ENCODE peak calls at places on chromosomes 6 and 20, in ten cellular contexts. V is right atrium auricular region; P is ascending aorta; R is mesendoderm; C is lower lobe of right lung; Q is heart left ventricle; G is endothelial cell of umbilical vein; I is GM06990; N is IMR-90; L is CD4-positive, CD25-positive, alpha-beta regulatory T cell. Z is an unnamed sample.

GRCh38 chr20:58081842-58082241 is 146.6 kb downstream of the ANKRD60 start:
- DNase-seq in Q (no peak), I (no peak), N (no peak), P (no peak), C (no peak), L (no peak), R (no peak), G (peak), V (no peak), Z (no peak)

GRCh38 chr20:58515240-58516212 is at the start of gene APCDD1L:
- DNase-seq in P (no peak), C (no peak), R (peak), Q (no peak), L (no peak), V (no peak), G (no peak), I (no peak), N (peak), Z (no peak)

GRCh38 chr6:152112503-152113261 is 305.2 kb downstream of the ESR1 start:
- DNase-seq in R (no peak), G (peak), Q (peak), L (no peak), N (no peak), P (no peak), C (peak), I (no peak), V (peak), Z (no peak)

GRCh38 chr6:106700581-106700980 is 71.2 kb downstream of the QRSL1 start:
- DNase-seq in V (no peak), L (no peak), P (no peak), I (no peak), C (no peak), Q (no peak), G (no peak), N (no peak), R (no peak), Z (no peak)

GRCh38 chr6:27129095-27129815 is 118.2 kb upstream of the PRSS16 start:
- DNase-seq in R (no peak), G (no peak), N (peak), L (no peak), P (no peak), I (no peak), Q (no peak), C (no peak), V (no peak), Z (no peak)

GRCh38 chr6:16238057-16238657 is at the start of gene GMPR:
- DNase-seq in R (peak), N (peak), I (peak), L (peak), G (peak), C (peak), P (peak), V (peak), Q (peak), Z (no peak)

GRCh38 chr6:291148-291696 is 1.1 kb upstream of the DUSP22 start:
- DNase-seq in P (no peak), G (no peak), I (no peak), R (peak), C (no peak), L (peak), Q (no peak), V (peak), N (no peak), Z (peak)

GRCh38 chr6:159107451-159108260 is 61.5 kb upstream of the FNDC1 start:
- DNase-seq in V (no peak), G (no peak), P (no peak), R (no peak), L (peak), N (no peak), Q (no peak), C (no peak), I (peak), Z (no peak)

GRCh38 chr6:27688014-27688586 is 215.2 kb upstream of the ZNF184 start:
- DNase-seq in V (peak), L (peak), Q (peak), I (peak), G (peak), P (peak), C (peak), R (peak), N (peak), Z (peak)

GRCh38 chr6:38350882-38351281 is 288.8 kb downstream of the BTBD9 start:
- DNase-seq in G (no peak), V (no peak), L (no peak), C (no peak), P (no peak), I (no peak), N (peak), Q (no peak), R (peak), Z (peak)

GRCh38 chr20:17519606-17520285 is 11.4 kb downstream of the BFSP1 start:
- DNase-seq in L (no peak), P (no peak), C (no peak), I (no peak), V (no peak), R (no peak), G (no peak), N (no peak), Q (no peak), Z (no peak)

GRCh38 chr20:53870426-53871199 is 199.8 kb downstream of the BCAS1 start:
- DNase-seq in L (no peak), P (no peak), I (no peak), C (no peak), G (peak), V (no peak), N (no peak), Q (no peak), R (peak), Z (no peak)

GRCh38 chr20:55919319-55919718 is 86.0 kb downstream of the CBLN4 start:
- DNase-seq in I (no peak), G (no peak), R (no peak), L (no peak), Q (no peak), N (no peak), P (no peak), V (no peak), C (no peak), Z (no peak)

GRCh38 chr20:20495719-20496474 is 128.0 kb downstream of the INSM1 start:
- DNase-seq in V (no peak), I (no peak), L (no peak), C (no peak), G (no peak), Q (no peak), P (no peak), N (no peak), R (no peak), Z (no peak)

GRCh38 chr6:36850001-36850400 is 10.8 kb upstream of the CPNE5 start:
- DNase-seq in L (no peak), I (no peak), V (no peak), P (no peak), Q (no peak), C (no peak), G (no peak), R (no peak), N (no peak), Z (no peak)

GRCh38 chr6:39980839-39981580 is 46.7 kb upstream of the MOCS1 start:
- DNase-seq in L (peak), I (no peak), N (peak), Q (no peak), G (peak), R (peak), P (no peak), V (no peak), C (no peak), Z (peak)

GRCh38 chr6:96227135-96227534 is 211.4 kb downstream of the FUT9 start:
- DNase-seq in L (no peak), I (no peak), G (no peak), N (no peak), P (no peak), C (no peak), V (no peak), Q (no peak), R (no peak), Z (no peak)

GRCh38 chr6:139655783-139656705 is 281.6 kb upstream of the CITED2 start:
- DNase-seq in L (no peak), R (no peak), V (no peak), Q (no peak), C (no peak), G (no peak), P (no peak), I (no peak), N (no peak), Z (no peak)

GRCh38 chr20:56391596-56392281 is at the start of gene AURKA:
- DNase-seq in P (no peak), N (no peak), G (no peak), I (peak), Q (no peak), R (no peak), V (no peak), C (no peak), L (no peak), Z (no peak)

GRCh38 chr6:105209950-105210706 is 30.3 kb upstream of the POPDC3 start:
- DNase-seq in R (no peak), L (no peak), G (peak), I (no peak), P (no peak), C (no peak), V (no peak), Q (no peak), N (peak), Z (peak)

GRCh38 chr6:113893866-113894265 is 36.7 kb downstream of the MARCKS start:
- DNase-seq in P (no peak), Q (no peak), C (no peak), V (no peak), G (peak), L (no peak), I (no peak), R (no peak), N (peak), Z (no peak)

GRCh38 chr6:137369135-137369534 is 125.1 kb downstream of the OLIG3 start:
- DNase-seq in Q (no peak), L (no peak), P (no peak), G (no peak), I (no peak), V (no peak), C (no peak), R (no peak), N (no peak), Z (no peak)

GRCh38 chr6:73811706-73812105 is 115.7 kb downstream of the CD109 start:
- DNase-seq in N (no peak), G (no peak), I (no peak), P (no peak), Q (no peak), C (no peak), V (no peak), R (no peak), L (no peak), Z (no peak)

GRCh38 chr6:160477901-160478300 is 129.7 kb downstream of the SLC22A3 start:
- DNase-seq in I (no peak), Q (no peak), V (no peak), G (no peak), C (no peak), R (no peak), L (no peak), P (no peak), N (no peak), Z (no peak)

GRCh38 chr6:35931120-35931561 is 10.2 kb upstream of the SRPK1 start:
- DNase-seq in P (no peak), I (no peak), G (no peak), N (no peak), R (peak), Q (no peak), L (no peak), C (no peak), V (no peak), Z (no peak)

GRCh38 chr20:44866703-44867335 is 18.7 kb upstream of the YWHAB start:
- DNase-seq in V (no peak), N (no peak), G (no peak), P (no peak), R (no peak), C (no peak), Q (no peak), I (no peak), L (no peak), Z (no peak)

GRCh38 chr6:46638650-46639049 is 14.0 kb downstream of the CYP39A1 start:
- DNase-seq in C (no peak), L (no peak), I (no peak), N (no peak), V (no peak), P (no peak), G (no peak), R (peak), Q (no peak), Z (no peak)

GRCh38 chr20:63224272-63225081 is 8.5 kb upstream of the YTHDF1 start:
- DNase-seq in L (no peak), N (peak), I (no peak), R (peak), V (no peak), Q (peak), P (no peak), G (no peak), C (peak), Z (peak)

GRCh38 chr6:1029196-1029595 is 282.7 kb upstream of the FOXQ1 start:
- DNase-seq in I (no peak), G (no peak), R (no peak), V (peak), L (no peak), Q (no peak), P (no peak), C (no peak), N (no peak), Z (no peak)

GRCh38 chr20:4045741-4046140 is 30.4 kb upstream of the RNF24 start:
- DNase-seq in I (no peak), L (no peak), V (peak), Q (no peak), C (no peak), G (peak), R (peak), P (no peak), N (peak), Z (peak)

GRCh38 chr20:8183526-8183925 is 51.5 kb downstream of the PLCB1 start:
- DNase-seq in P (no peak), L (no peak), N (peak), Q (no peak), I (no peak), G (no peak), R (no peak), V (no peak), C (no peak), Z (peak)

GRCh38 chr20:61873651-61874420 is 191.8 kb downstream of the TAF4 start:
- DNase-seq in G (no peak), N (no peak), I (no peak), V (no peak), Q (peak), L (no peak), C (no peak), P (no peak), R (no peak), Z (no peak)

GRCh38 chr6:22892452-22892851 is 323.1 kb downstream of the HDGFL1 start:
- DNase-seq in N (peak), V (no peak), I (no peak), L (no peak), P (no peak), Q (no peak), C (no peak), G (peak), R (peak), Z (peak)

GRCh38 chr20:50690562-50690978 is 772 bp downstream of the RIPOR3 start:
- DNase-seq in N (no peak), C (no peak), Q (no peak), V (no peak), I (no peak), G (no peak), R (peak), L (no peak), P (no peak), Z (no peak)

GRCh38 chr20:53883098-53883762 is 187.2 kb downstream of the BCAS1 start:
- DNase-seq in L (no peak), V (no peak), R (no peak), I (no peak), P (no peak), N (peak), C (no peak), G (no peak), Q (no peak), Z (peak)

GRCh38 chr20:24746351-24746685 is 202.8 kb upstream of the CST7 start:
- DNase-seq in C (peak), P (no peak), L (no peak), N (no peak), Q (no peak), I (no peak), G (no peak), V (peak), R (no peak), Z (no peak)

GRCh38 chr6:150573041-150573681 is 26.5 kb upstream of the PLEKHG1 start:
- DNase-seq in L (no peak), I (no peak), P (no peak), G (no peak), C (no peak), Q (no peak), N (no peak), V (no peak), R (peak), Z (no peak)

GRCh38 chr6:24613361-24614047 is 32.5 kb downstream of the KIAA0319 start:
- DNase-seq in V (no peak), C (no peak), Q (no peak), P (no peak), R (no peak), N (no peak), L (no peak), G (no peak), I (no peak), Z (no peak)

GRCh38 chr20:46209930-46210671 is 92.0 kb downstream of the CD40 start:
- DNase-seq in Q (no peak), V (no peak), N (no peak), R (no peak), L (no peak), P (no peak), I (no peak), G (no peak), C (no peak), Z (no peak)
- H3K4me3 ChIP-seq in Q (no peak), V (no peak), N (no peak), R (no peak), L (no peak), P (no peak), I (no peak), G (no peak), C (no peak), Z (no peak)

GRCh38 chr6:81895511-81896185 is 143.2 kb upstream of the TENT5A start:
- DNase-seq in C (no peak), L (no peak), G (peak), I (no peak), V (no peak), N (peak), R (peak), Q (no peak), P (no peak), Z (peak)
- H3K4me3 ChIP-seq in C (no peak), L (no peak), G (no peak), I (no peak), V (no peak), N (no peak), R (no peak), Q (no peak), P (no peak), Z (no peak)

DNA sequence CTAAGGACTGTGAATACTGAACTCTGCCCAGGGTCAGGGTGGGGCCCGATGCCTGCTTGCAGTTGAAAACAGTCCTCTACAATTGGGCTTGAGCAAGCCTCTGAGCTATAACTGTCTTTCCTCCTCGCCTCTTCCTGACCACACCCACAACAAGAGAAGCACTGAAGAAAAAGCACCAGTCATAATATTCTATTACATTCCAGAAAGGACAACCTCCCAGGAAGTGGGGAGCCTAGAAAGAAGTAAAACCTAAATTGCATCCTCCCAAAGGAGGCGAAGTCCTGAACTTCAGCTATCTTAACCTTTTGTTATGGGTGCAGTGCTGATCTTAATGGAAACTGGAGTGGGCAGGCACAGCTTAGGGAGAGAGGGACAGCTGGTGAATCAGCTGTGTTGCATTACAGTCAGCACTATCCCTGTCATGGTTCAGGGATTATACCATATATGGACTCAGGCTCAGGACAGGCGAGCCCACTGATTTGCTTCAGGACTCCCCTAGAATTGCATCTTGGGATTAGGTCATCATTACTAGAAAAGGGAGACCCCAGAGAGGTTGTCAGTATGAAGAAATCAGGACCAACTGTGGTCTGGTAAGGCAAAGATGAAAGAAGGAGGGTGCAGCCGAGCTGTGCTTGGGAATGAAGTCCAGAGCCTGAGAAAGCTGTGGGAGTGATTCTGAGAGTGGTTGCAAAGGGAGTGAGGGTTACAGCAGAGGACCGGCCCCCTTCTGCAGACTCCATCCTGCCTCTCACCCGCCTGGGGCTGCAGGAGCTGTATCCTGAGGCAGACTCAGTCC is 18.3 kb upstream of the TRAM2 start:
- DNase-seq in G (no peak), L (peak), Q (peak), V (peak), P (no peak), R (peak), N (peak), C (no peak), I (peak), Z (peak)
- H3K4me3 ChIP-seq in G (no peak), L (no peak), Q (peak), V (no peak), P (no peak), R (no peak), N (peak), C (peak), I (no peak), Z (peak)

GRCh38 chr6:156782691-156783320 is 5.6 kb downstream of the ARID1B start:
- DNase-seq in G (peak), I (no peak), L (no peak), R (no peak), C (no peak), V (no peak), N (no peak), P (no peak), Q (no peak), Z (no peak)

GRCh38 chr6:156783958-156784357 is 6.8 kb downstream of the ARID1B start:
- DNase-seq in C (no peak), I (no peak), L (no peak), R (peak), P (no peak), N (no peak), G (no peak), Q (no peak), V (no peak), Z (no peak)

GRCh38 chr6:156780117-156780641 is 3.0 kb downstream of the ARID1B start:
- DNase-seq in P (no peak), Q (no peak), I (no peak), L (peak), C (no peak), R (peak), V (no peak), N (peak), G (peak), Z (peak)

GRCh38 chr6:156780962-156781705 is 4.0 kb downstream of the ARID1B start:
- DNase-seq in I (no peak), P (no peak), G (no peak), C (no peak), R (no peak), Q (no peak), L (no peak), V (no peak), N (no peak), Z (no peak)

GRCh38 chr6:156781882-156782631 is 4.9 kb downstream of the ARID1B start:
- DNase-seq in C (no peak), N (no peak), G (peak), I (no peak), L (peak), R (no peak), P (no peak), Q (no peak), V (no peak), Z (no peak)
- H3K4me3 ChIP-seq in C (peak), N (peak), G (peak), I (peak), L (peak), R (no peak), P (peak), Q (peak), V (peak), Z (peak)

GRCh38 chr6:142845624-142846458 is 99.1 kb downstream of the HIVEP2 start:
- DNase-seq in V (peak), N (peak), L (peak), C (peak), Q (peak), I (peak), R (peak), G (peak), P (peak), Z (peak)

GRCh38 chr6:142845143-142845571 is 99.8 kb downstream of the HIVEP2 start:
- DNase-seq in P (no peak), L (peak), Q (no peak), I (no peak), C (no peak), R (no peak), N (no peak), G (peak), V (no peak), Z (no peak)

GRCh38 chr6:142843344-142843743 is 101.6 kb downstream of the HIVEP2 start:
- DNase-seq in V (no peak), L (no peak), Q (no peak), I (no peak), R (no peak), P (no peak), C (no peak), G (no peak), N (no peak), Z (no peak)

GRCh38 chr6:142842423-142843261 is 102.3 kb downstream of the HIVEP2 start:
- DNase-seq in I (peak), L (peak), G (peak), V (no peak), C (no peak), N (peak), P (no peak), R (no peak), Q (no peak), Z (peak)

GRCh38 chr6:142844065-142844755 is 100.8 kb downstream of the HIVEP2 start:
- DNase-seq in R (no peak), P (no peak), C (no peak), Q (no peak), V (no peak), G (no peak), I (no peak), L (no peak), N (peak), Z (no peak)
- H3K4me3 ChIP-seq in R (no peak), P (no peak), C (peak), Q (no peak), V (no peak), G (no peak), I (peak), L (peak), N (no peak), Z (no peak)

GRCh38 chr20:31548823-31549512 is 34.7 kb downstream of the HM13 start:
- DNase-seq in V (no peak), L (no peak), Q (no peak), I (no peak), R (no peak), C (no peak), P (no peak), G (no peak), N (no peak), Z (no peak)
- H3K4me3 ChIP-seq in V (no peak), L (no peak), Q (no peak), I (no peak), R (no peak), C (no peak), P (no peak), G (no peak), N (no peak), Z (no peak)

GRCh38 chr6:130969807-130970491 is 93.1 kb downstream of the EPB41L2 start:
- DNase-seq in G (peak), Q (no peak), C (no peak), P (no peak), N (peak), I (no peak), L (no peak), R (no peak), V (peak), Z (peak)
- H3K4me3 ChIP-seq in G (no peak), Q (peak), C (peak), P (peak), N (peak), I (no peak), L (no peak), R (no peak), V (peak), Z (peak)

GRCh38 chr20:22576273-22576672 is 8.1 kb downstream of the FOXA2 start:
- DNase-seq in N (no peak), G (no peak), Q (no peak), P (no peak), C (no peak), V (no peak), L (no peak), I (no peak), R (peak), Z (no peak)
- H3K4me3 ChIP-seq in N (no peak), G (no peak), Q (no peak), P (no peak), C (peak), V (no peak), L (no peak), I (no peak), R (no peak), Z (no peak)

Z was measured in brain microvascular endothelial cell.